ENCODE peak calls at places on chromosomes 5 and 9, in nine cellular contexts. C is GM03348, B is testis, G is D341Med, R is nephron progenitor cell, X is anterior cingulate cortex, V is posterior cingulate gyrus, E is DMS79 treated with DMSO at 0.1 percent for 48 hours, A is NCI-H1092. L is an unnamed sample.

GRCh38 chr9:89850633-89851325 is 246.0 kb downstream of the GADD45G start:
- DNase-seq in E (peak), A (no peak), C (peak), V (no peak), X (no peak), G (no peak), B (no peak), R (no peak), L (no peak)

GRCh38 chr9:136180586-136180985 is 24.3 kb downstream of the LHX3 start:
- DNase-seq in V (no peak), G (no peak), R (no peak), A (no peak), X (no peak), C (no peak), E (no peak), B (no peak), L (no peak)

GRCh38 chr5:37767251-37767650 is 72.6 kb downstream of the GDNF start:
- DNase-seq in C (no peak), A (no peak), G (no peak), X (no peak), R (no peak), E (no peak), V (no peak), B (no peak), L (no peak)

GRCh38 chr5:69331528-69332445 is 814 bp downstream of the CCDC125 start:
- DNase-seq in X (no peak), G (no peak), C (no peak), A (no peak), E (no peak), R (no peak), B (no peak), V (no peak), L (no peak)

GRCh38 chr5:27087820-27088219 is 49.4 kb upstream of the CDH9 start:
- DNase-seq in B (no peak), E (no peak), R (no peak), A (no peak), C (no peak), X (no peak), G (no peak), V (no peak), L (no peak)

GRCh38 chr9:133714606-133715294 is 23.4 kb downstream of the SARDH start:
- DNase-seq in C (no peak), B (peak), X (no peak), G (no peak), V (peak), E (no peak), A (no peak), R (no peak), L (no peak)

GRCh38 chr9:93259490-93260289 is 75.8 kb downstream of the WNK2 start:
- DNase-seq in A (no peak), R (no peak), G (peak), E (no peak), X (no peak), V (no peak), B (peak), C (no peak), L (no peak)

GRCh38 chr5:107985144-107985543 is 314.4 kb upstream of the EFNA5 start:
- DNase-seq in V (no peak), C (no peak), A (no peak), E (peak), G (no peak), R (no peak), X (no peak), B (peak), L (no peak)

GRCh38 chr5:11560915-11561697 is 343.1 kb downstream of the CTNND2 start:
- DNase-seq in R (no peak), A (no peak), C (no peak), B (no peak), X (no peak), G (no peak), V (no peak), E (no peak), L (no peak)

GRCh38 chr5:5629579-5629978 is 207.1 kb downstream of the ICE1 start:
- DNase-seq in B (no peak), A (no peak), V (no peak), R (no peak), C (no peak), E (no peak), G (no peak), X (no peak), L (no peak)

GRCh38 chr5:55440188-55440646 is 94.5 kb downstream of the PLPP1 start:
- DNase-seq in E (no peak), R (no peak), B (no peak), G (no peak), A (no peak), X (no peak), C (peak), V (no peak), L (no peak)

GRCh38 chr5:173451031-173451430 is 122.8 kb upstream of the STC2 start:
- DNase-seq in G (peak), R (peak), C (no peak), B (peak), A (no peak), V (no peak), X (no peak), E (no peak), L (peak)

GRCh38 chr5:158436271-158437065 is 577.5 kb upstream of the CLINT1 start:
- DNase-seq in V (no peak), C (no peak), B (no peak), A (no peak), G (no peak), E (no peak), R (no peak), X (no peak), L (no peak)

GRCh38 chr9:88952086-88952615 is 39.1 kb upstream of the S1PR3 start:
- DNase-seq in B (no peak), A (no peak), G (no peak), V (no peak), C (no peak), X (peak), R (no peak), E (no peak), L (no peak)

GRCh38 chr5:10933141-10933540 is 172.1 kb upstream of the DAP start:
- DNase-seq in G (no peak), C (no peak), R (no peak), X (no peak), A (no peak), B (no peak), V (no peak), E (no peak), L (peak)